ENCODE peak calls at places on chromosomes 4 and X, in four cellular contexts. I, U, T and F are unnamed samples.

GRCh38 chrX:31435592-31435991 is 363.8 kb upstream of the FTHL17 start:
- DNase-seq in I (peak), U (peak), T (peak), F (peak)

GRCh38 chrX:15204130-15204751 is 65.6 kb downstream of the ASB9 start:
- DNase-seq in I (no peak), U (no peak), T (no peak), F (no peak)

GRCh38 chr4:134365852-134366251 is 164.3 kb upstream of the PABPC4L start:
- DNase-seq in I (peak), U (no peak), T (no peak), F (peak)

GRCh38 chr4:834368-835147 is 8.6 kb upstream of the CPLX1 start:
- DNase-seq in I (no peak), U (no peak), T (no peak), F (no peak)

GRCh38 chr4:185991750-185992149 is 77.2 kb upstream of the TLR3 start:
- DNase-seq in I (no peak), U (no peak), T (no peak), F (no peak)

GRCh38 chr4:181569553-181569952 is 673.6 kb upstream of the TENM3 start:
- DNase-seq in I (peak), U (no peak), T (peak), F (peak)

GRCh38 chrX:70508296-70508911 is 63.8 kb downstream of the DLG3 start:
- DNase-seq in I (peak), U (no peak), T (peak), F (peak)

GRCh38 chr4:74258949-74259348 is 49.3 kb upstream of the EPGN start:
- DNase-seq in I (peak), U (no peak), T (no peak), F (peak)

GRCh38 chrX:71492086-71493065 is 40.5 kb upstream of the OGT start:
- DNase-seq in I (peak), U (no peak), T (no peak), F (no peak)

GRCh38 chrX:13662537-13662841 is 9.5 kb downstream of the TCEANC start:
- DNase-seq in I (peak), U (no peak), T (no peak), F (peak)

GRCh38 chr4:38501698-38502097 is 162.3 kb upstream of the KLF3 start:
- DNase-seq in I (no peak), U (no peak), T (no peak), F (no peak)

GRCh38 chr4:150067859-150068258 is 10.4 kb upstream of the DCLK2 start:
- DNase-seq in I (no peak), U (no peak), T (no peak), F (no peak)

GRCh38 chr4:15792974-15793373 is 14.8 kb downstream of the CD38 start:
- DNase-seq in I (no peak), U (no peak), T (no peak), F (no peak)

GRCh38 chr4:23945521-23946017 is 55.7 kb upstream of the PPARGC1A start:
- DNase-seq in I (peak), U (no peak), T (no peak), F (peak)

GRCh38 chrX:153495362-153495751 is 577 bp downstream of the BGN start:
- DNase-seq in I (peak), U (no peak), T (no peak), F (no peak)

GRCh38 chr4:15504041-15504440 is 34.4 kb downstream of the CC2D2A start:
- DNase-seq in I (peak), U (no peak), T (no peak), F (peak)

GRCh38 chr4:175369087-175369486 is 443.0 kb downstream of the GPM6A start:
- DNase-seq in I (peak), U (no peak), T (no peak), F (peak)

GRCh38 chr4:158895797-158896442 is 127.1 kb downstream of the FNIP2 start:
- DNase-seq in I (peak), U (no peak), T (peak), F (peak)

GRCh38 chrX:275967-276587 is 5.1 kb upstream of the PLCXD1 start:
- DNase-seq in I (peak), U (peak), T (peak), F (peak)

GRCh38 chr4:3708103-3708510 is 58.1 kb upstream of the ADRA2C start:
- DNase-seq in I (no peak), U (no peak), T (no peak), F (no peak)

GRCh38 chr4:155735506-155735905 is 23.3 kb upstream of the GUCY1B1 start:
- DNase-seq in I (peak), U (no peak), T (no peak), F (no peak)

GRCh38 chrX:110087485-110088356 is 84.8 kb downstream of the TMEM164 start:
- DNase-seq in I (peak), U (no peak), T (peak), F (peak)

GRCh38 chrX:48703642-48704481 is 7.3 kb downstream of the SUV39H1 start:
- DNase-seq in I (peak), U (no peak), T (peak), F (peak)

GRCh38 chr4:108081251-108081650 is 87.5 kb downstream of the LEF1 start:
- DNase-seq in I (no peak), U (no peak), T (no peak), F (no peak)

GRCh38 chrX:119589810-119590209 is 15.4 kb downstream of the UBE2A start:
- DNase-seq in I (no peak), U (no peak), T (no peak), F (no peak)

GRCh38 chrX:11899091-11899490 is 141.1 kb downstream of the MSL3 start:
- DNase-seq in I (no peak), U (no peak), T (peak), F (peak)

GRCh38 chr4:8837181-8837811 is 34.3 kb downstream of the HMX1 start:
- DNase-seq in I (no peak), U (peak), T (peak), F (no peak)

GRCh38 chrX:16665089-16665488 is 15.1 kb downstream of the S100G start:
- DNase-seq in I (peak), U (no peak), T (no peak), F (peak)

GRCh38 chr4:1563241-1563640 is 120.9 kb downstream of the FAM53A start:
- DNase-seq in I (no peak), U (no peak), T (no peak), F (no peak)

DNA sequence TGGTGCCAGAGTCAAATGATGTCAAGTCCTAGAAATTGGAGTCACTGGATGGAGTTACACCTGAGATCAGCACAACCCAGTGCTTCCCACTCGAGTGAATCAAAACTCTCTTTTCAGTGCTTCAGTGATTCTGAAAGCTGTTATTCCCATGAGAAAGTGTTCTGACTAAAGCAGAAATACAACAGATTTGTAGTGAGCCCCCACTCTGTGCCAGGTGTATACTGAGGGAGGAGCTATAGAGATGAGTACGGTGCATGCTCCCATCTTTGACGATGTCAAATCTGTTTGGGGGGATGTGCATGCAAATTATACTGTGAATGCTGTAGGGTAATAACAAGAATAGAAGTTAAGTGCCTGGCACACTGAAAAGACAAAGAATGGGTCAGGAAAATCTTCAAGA is 330.2 kb downstream of the HS3ST1 start:
- DNase-seq in I (no peak), U (no peak), T (no peak), F (no peak)
- H4K8ac ChIP-seq in I (no peak), U (no peak), T (no peak), F (no peak)

GRCh38 chrX:37781808-37782207 is 1.9 kb downstream of the CYBB start:
- DNase-seq in I (no peak), U (no peak), T (no peak), F (no peak)

GRCh38 chrX:37787353-37787869 is 7.6 kb downstream of the CYBB start:
- DNase-seq in I (no peak), U (no peak), T (no peak), F (no peak)

GRCh38 chrX:37785569-37785968 is 5.7 kb downstream of the CYBB start:
- DNase-seq in I (no peak), U (no peak), T (no peak), F (no peak)

GRCh38 chrX:37783284-37783683 is 3.4 kb downstream of the CYBB start:
- DNase-seq in I (no peak), U (no peak), T (no peak), F (no peak)

DNA sequence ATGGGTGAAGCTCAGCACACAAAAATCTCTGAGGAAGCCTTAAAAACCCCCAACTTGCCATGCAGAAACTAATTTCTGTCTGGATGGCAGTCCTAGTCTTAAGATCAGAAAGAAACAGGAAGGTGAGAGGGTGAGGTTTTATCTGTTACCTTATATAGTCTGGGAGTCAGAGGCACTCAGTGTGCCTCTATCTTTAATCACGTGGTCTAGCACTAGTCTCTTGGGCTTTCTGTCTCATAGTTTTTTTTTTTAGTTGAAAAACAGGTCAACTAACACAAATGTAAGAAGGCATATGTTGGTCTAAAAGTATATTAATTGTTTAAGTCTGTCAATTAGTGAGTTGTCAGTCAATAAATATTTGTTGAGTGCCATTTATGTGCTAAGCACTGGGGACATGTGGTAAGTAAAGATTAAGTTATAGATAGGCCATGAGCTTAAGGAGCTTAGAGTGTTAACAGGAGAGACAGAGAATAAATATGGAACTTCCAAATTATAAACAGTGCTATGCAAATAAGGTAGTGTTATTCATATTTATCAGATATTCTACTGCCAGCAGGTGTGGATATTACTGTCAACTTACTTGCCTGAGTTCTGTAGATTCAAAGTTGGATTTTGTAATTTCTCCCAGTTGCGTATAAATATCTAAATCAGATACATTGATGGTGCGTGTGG is 6.9 kb downstream of the CYBB start:
- DNase-seq in I (no peak), U (no peak), T (no peak), F (no peak)
- H3K4me3 ChIP-seq in I (no peak), U (no peak), T (no peak), F (no peak)

GRCh38 chrX:40279762-40280161 is 182.0 kb upstream of the BCOR start:
- DNase-seq in I (no peak), U (no peak), T (no peak), F (no peak)
- H4K8ac ChIP-seq in I (no peak), U (no peak), T (no peak), F (no peak)

DNA sequence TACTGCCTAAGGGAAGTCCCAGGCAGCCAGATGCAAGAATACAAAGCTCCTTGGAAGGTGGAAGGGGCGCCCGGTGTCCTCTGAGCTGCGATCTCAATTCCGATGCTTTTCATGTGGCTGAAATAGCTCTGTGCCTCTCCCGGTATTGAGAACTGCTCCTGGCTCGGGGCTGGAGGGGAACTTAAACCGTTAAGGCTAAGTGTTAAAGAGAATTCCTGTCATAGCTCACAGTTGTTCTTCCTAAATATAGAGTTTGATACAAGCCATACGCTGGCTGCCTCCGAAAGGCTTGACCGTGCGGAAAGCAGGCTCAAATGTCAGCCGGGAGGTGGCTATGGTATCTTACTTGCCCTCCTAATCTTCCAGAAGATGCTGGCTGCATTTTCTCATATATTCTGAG is at the start of gene SMPX:
- DNase-seq in I (no peak), U (no peak), T (no peak), F (no peak)
- H3K4me3 ChIP-seq in I (no peak), U (no peak), T (no peak), F (no peak)